ENCODE peak calls at places on chromosomes 2 and 18, in ten cellular contexts. One of them, this sample, is unnamed.

GRCh38 chr18:68734311-68734710 is 19.4 kb upstream of the TMX3 start:
- DNase-seq in thoracic aorta: no peak
- DNase-seq in PC-3: peak
- DNase-seq in lower lobe of right lung: no peak
- DNase-seq in hepatocyte: no peak
- DNase-seq in neural progenitor cell: no peak
- DNase-seq in lower leg skin: no peak
- DNase-seq in kidney: no peak
- DNase-seq in foreskin fibroblast: no peak
- DNase-seq in cardiac fibroblast: no peak
- DNase-seq in this sample: no peak

GRCh38 chr18:36284671-36285295 is 12.7 kb upstream of the FHOD3 start:
- DNase-seq in neural progenitor cell: peak
- DNase-seq in PC-3: peak
- DNase-seq in hepatocyte: peak
- DNase-seq in lower leg skin: peak
- DNase-seq in thoracic aorta: no peak
- DNase-seq in cardiac fibroblast: peak
- DNase-seq in lower lobe of right lung: no peak
- DNase-seq in foreskin fibroblast: peak
- DNase-seq in kidney: no peak
- DNase-seq in this sample: peak

GRCh38 chr2:203484266-203485112 is 50.6 kb downstream of the RAPH1 start:
- DNase-seq in cardiac fibroblast: peak
- DNase-seq in thoracic aorta: no peak
- DNase-seq in neural progenitor cell: peak
- DNase-seq in lower lobe of right lung: no peak
- DNase-seq in foreskin fibroblast: peak
- DNase-seq in kidney: no peak
- DNase-seq in PC-3: peak
- DNase-seq in lower leg skin: no peak
- DNase-seq in hepatocyte: no peak
- DNase-seq in this sample: no peak

GRCh38 chr2:86241611-86242010 is 42.4 kb downstream of the MRPL35 start:
- DNase-seq in hepatocyte: no peak
- DNase-seq in kidney: no peak
- DNase-seq in neural progenitor cell: no peak
- DNase-seq in lower lobe of right lung: no peak
- DNase-seq in PC-3: no peak
- DNase-seq in cardiac fibroblast: no peak
- DNase-seq in foreskin fibroblast: no peak
- DNase-seq in thoracic aorta: no peak
- DNase-seq in lower leg skin: no peak
- DNase-seq in this sample: no peak

GRCh38 chr18:59659486-59660187 is 37.6 kb downstream of the CCBE1 start:
- DNase-seq in cardiac fibroblast: no peak
- DNase-seq in neural progenitor cell: peak
- DNase-seq in hepatocyte: no peak
- DNase-seq in kidney: no peak
- DNase-seq in lower leg skin: no peak
- DNase-seq in PC-3: peak
- DNase-seq in lower lobe of right lung: no peak
- DNase-seq in thoracic aorta: no peak
- DNase-seq in foreskin fibroblast: peak
- DNase-seq in this sample: no peak

GRCh38 chr2:55133467-55134315 is 83.4 kb upstream of the RTN4 start:
- DNase-seq in cardiac fibroblast: peak
- DNase-seq in lower leg skin: peak
- DNase-seq in neural progenitor cell: peak
- DNase-seq in lower lobe of right lung: no peak
- DNase-seq in hepatocyte: peak
- DNase-seq in kidney: no peak
- DNase-seq in foreskin fibroblast: peak
- DNase-seq in thoracic aorta: peak
- DNase-seq in PC-3: no peak
- DNase-seq in this sample: no peak

GRCh38 chr2:25018681-25019080 is 23.2 kb upstream of the EFR3B start:
- DNase-seq in foreskin fibroblast: no peak
- DNase-seq in cardiac fibroblast: no peak
- DNase-seq in kidney: no peak
- DNase-seq in lower leg skin: no peak
- DNase-seq in lower lobe of right lung: no peak
- DNase-seq in neural progenitor cell: no peak
- DNase-seq in thoracic aorta: no peak
- DNase-seq in hepatocyte: peak
- DNase-seq in PC-3: no peak
- DNase-seq in this sample: no peak

GRCh38 chr2:104755026-104755856 is 98.7 kb upstream of the POU3F3 start:
- DNase-seq in neural progenitor cell: no peak
- DNase-seq in lower leg skin: no peak
- DNase-seq in thoracic aorta: no peak
- DNase-seq in cardiac fibroblast: no peak
- DNase-seq in hepatocyte: no peak
- DNase-seq in foreskin fibroblast: peak
- DNase-seq in lower lobe of right lung: peak
- DNase-seq in kidney: peak
- DNase-seq in PC-3: no peak
- DNase-seq in this sample: no peak

GRCh38 chr2:64337314-64337713 is 116.6 kb upstream of the LGALSL start:
- DNase-seq in thoracic aorta: no peak
- DNase-seq in cardiac fibroblast: no peak
- DNase-seq in neural progenitor cell: no peak
- DNase-seq in lower lobe of right lung: no peak
- DNase-seq in PC-3: no peak
- DNase-seq in foreskin fibroblast: no peak
- DNase-seq in kidney: no peak
- DNase-seq in lower leg skin: no peak
- DNase-seq in hepatocyte: no peak
- DNase-seq in this sample: no peak

GRCh38 chr2:198930170-198930569 is 527.6 kb downstream of the SATB2 start:
- DNase-seq in kidney: no peak
- DNase-seq in PC-3: no peak
- DNase-seq in thoracic aorta: no peak
- DNase-seq in lower leg skin: no peak
- DNase-seq in neural progenitor cell: peak
- DNase-seq in cardiac fibroblast: no peak
- DNase-seq in foreskin fibroblast: no peak
- DNase-seq in hepatocyte: no peak
- DNase-seq in lower lobe of right lung: no peak
- DNase-seq in this sample: no peak

GRCh38 chr2:103367877-103368276 is 606.0 kb downstream of the TMEM182 start:
- DNase-seq in thoracic aorta: no peak
- DNase-seq in neural progenitor cell: no peak
- DNase-seq in PC-3: no peak
- DNase-seq in foreskin fibroblast: no peak
- DNase-seq in lower lobe of right lung: no peak
- DNase-seq in kidney: no peak
- DNase-seq in hepatocyte: no peak
- DNase-seq in cardiac fibroblast: no peak
- DNase-seq in lower leg skin: no peak
- DNase-seq in this sample: no peak

GRCh38 chr2:50872543-50872942 is 159.4 kb downstream of the NRXN1 start:
- DNase-seq in cardiac fibroblast: no peak
- DNase-seq in neural progenitor cell: peak
- DNase-seq in thoracic aorta: no peak
- DNase-seq in foreskin fibroblast: no peak
- DNase-seq in kidney: no peak
- DNase-seq in hepatocyte: no peak
- DNase-seq in lower leg skin: no peak
- DNase-seq in PC-3: peak
- DNase-seq in lower lobe of right lung: no peak
- DNase-seq in this sample: no peak
- TF ChIP-seq CTCF in cardiac fibroblast: no peak
- TF ChIP-seq CTCF in neural progenitor cell: peak
- TF ChIP-seq CTCF in thoracic aorta: no peak
- TF ChIP-seq CTCF in foreskin fibroblast: no peak
- TF ChIP-seq CTCF in kidney: no peak
- TF ChIP-seq CTCF in hepatocyte: no peak
- TF ChIP-seq CTCF in lower leg skin: no peak
- TF ChIP-seq CTCF in PC-3: no peak
- TF ChIP-seq CTCF in lower lobe of right lung: no peak
- TF ChIP-seq CTCF in this sample: no peak

GRCh38 chr2:101860782-101861181 is 131.0 kb upstream of the IL1R2 start:
- DNase-seq in neural progenitor cell: no peak
- DNase-seq in hepatocyte: no peak
- DNase-seq in kidney: no peak
- DNase-seq in PC-3: no peak
- DNase-seq in lower leg skin: no peak
- DNase-seq in foreskin fibroblast: no peak
- DNase-seq in thoracic aorta: no peak
- DNase-seq in cardiac fibroblast: no peak
- DNase-seq in lower lobe of right lung: no peak
- DNase-seq in this sample: no peak

GRCh38 chr2:101861382-101861781 is 130.4 kb upstream of the IL1R2 start:
- DNase-seq in hepatocyte: no peak
- DNase-seq in neural progenitor cell: no peak
- DNase-seq in foreskin fibroblast: no peak
- DNase-seq in thoracic aorta: no peak
- DNase-seq in PC-3: no peak
- DNase-seq in lower leg skin: no peak
- DNase-seq in kidney: no peak
- DNase-seq in lower lobe of right lung: no peak
- DNase-seq in cardiac fibroblast: no peak
- DNase-seq in this sample: no peak

GRCh38 chr2:101859604-101860003 is 132.2 kb upstream of the IL1R2 start:
- DNase-seq in hepatocyte: no peak
- DNase-seq in thoracic aorta: no peak
- DNase-seq in lower leg skin: no peak
- DNase-seq in kidney: no peak
- DNase-seq in neural progenitor cell: no peak
- DNase-seq in PC-3: no peak
- DNase-seq in foreskin fibroblast: no peak
- DNase-seq in cardiac fibroblast: no peak
- DNase-seq in lower lobe of right lung: no peak
- DNase-seq in this sample: no peak

GRCh38 chr2:101858910-101859309 is 132.8 kb upstream of the IL1R2 start:
- DNase-seq in thoracic aorta: no peak
- DNase-seq in lower leg skin: no peak
- DNase-seq in hepatocyte: no peak
- DNase-seq in cardiac fibroblast: no peak
- DNase-seq in kidney: no peak
- DNase-seq in PC-3: no peak
- DNase-seq in lower lobe of right lung: no peak
- DNase-seq in neural progenitor cell: no peak
- DNase-seq in foreskin fibroblast: no peak
- DNase-seq in this sample: no peak

DNA sequence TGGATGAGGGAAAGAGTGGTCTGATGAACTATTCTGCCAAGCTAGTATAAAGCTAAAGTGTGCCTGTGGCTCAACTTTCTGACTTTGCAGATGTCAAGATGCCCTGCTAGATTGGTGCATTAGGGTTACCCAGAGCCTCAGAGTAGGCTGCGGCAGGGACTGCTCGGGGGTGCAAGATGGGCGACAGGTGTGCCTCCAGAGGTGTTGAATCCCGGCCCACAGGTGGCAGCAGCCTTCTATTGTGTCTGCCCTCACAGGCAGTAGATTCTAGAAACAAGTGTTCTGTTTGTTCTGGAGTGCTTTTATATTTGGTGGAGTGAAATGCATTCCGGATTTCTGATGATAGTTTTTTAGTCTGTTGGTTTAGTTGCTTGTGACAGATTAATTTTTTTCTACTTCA is 131.6 kb upstream of the IL1R2 start:
- DNase-seq in neural progenitor cell: no peak
- DNase-seq in lower leg skin: no peak
- DNase-seq in lower lobe of right lung: no peak
- DNase-seq in thoracic aorta: no peak
- DNase-seq in kidney: no peak
- DNase-seq in PC-3: no peak
- DNase-seq in hepatocyte: no peak
- DNase-seq in foreskin fibroblast: no peak
- DNase-seq in cardiac fibroblast: no peak
- DNase-seq in this sample: no peak
- TF ChIP-seq CTCF in neural progenitor cell: no peak
- TF ChIP-seq CTCF in lower leg skin: no peak
- TF ChIP-seq CTCF in lower lobe of right lung: no peak
- TF ChIP-seq CTCF in thoracic aorta: no peak
- TF ChIP-seq CTCF in kidney: no peak
- TF ChIP-seq CTCF in PC-3: peak
- TF ChIP-seq CTCF in hepatocyte: no peak
- TF ChIP-seq CTCF in foreskin fibroblast: no peak
- TF ChIP-seq CTCF in cardiac fibroblast: no peak
- TF ChIP-seq CTCF in this sample: no peak

DNA sequence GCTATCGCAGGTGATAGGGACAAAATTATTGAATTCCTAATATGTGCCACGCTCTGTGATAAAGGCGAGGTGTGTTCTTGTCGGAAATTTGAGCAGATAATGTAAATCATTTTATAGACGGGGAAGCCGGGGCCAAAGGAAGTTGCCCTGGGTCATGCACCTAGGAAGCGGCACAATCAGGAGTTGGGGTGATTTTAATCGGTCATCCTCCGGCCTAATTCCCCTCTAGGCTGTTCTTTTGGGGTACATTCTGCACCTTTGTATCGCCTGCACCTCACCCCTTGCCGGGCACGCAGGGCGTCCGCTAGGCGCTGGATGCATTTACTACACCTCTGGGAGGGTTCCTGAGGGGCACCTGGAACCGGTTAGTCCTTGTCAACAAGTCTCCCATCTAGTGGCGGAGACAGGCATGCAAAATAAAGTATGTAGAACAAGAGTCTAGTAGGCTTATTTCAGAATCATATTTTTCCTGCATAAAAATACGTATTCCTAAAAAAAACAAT is 605 bp upstream of the TEX261 start:
- DNase-seq in lower lobe of right lung: no peak
- DNase-seq in PC-3: peak
- DNase-seq in foreskin fibroblast: peak
- DNase-seq in cardiac fibroblast: peak
- DNase-seq in thoracic aorta: no peak
- DNase-seq in neural progenitor cell: peak
- DNase-seq in kidney: no peak
- DNase-seq in lower leg skin: no peak
- DNase-seq in hepatocyte: peak
- DNase-seq in this sample: peak
- TF ChIP-seq CTCF in lower lobe of right lung: no peak
- TF ChIP-seq CTCF in PC-3: peak
- TF ChIP-seq CTCF in foreskin fibroblast: peak
- TF ChIP-seq CTCF in cardiac fibroblast: peak
- TF ChIP-seq CTCF in thoracic aorta: no peak
- TF ChIP-seq CTCF in neural progenitor cell: peak
- TF ChIP-seq CTCF in kidney: peak
- TF ChIP-seq CTCF in lower leg skin: no peak
- TF ChIP-seq CTCF in hepatocyte: peak
- TF ChIP-seq CTCF in this sample: no peak

DNA sequence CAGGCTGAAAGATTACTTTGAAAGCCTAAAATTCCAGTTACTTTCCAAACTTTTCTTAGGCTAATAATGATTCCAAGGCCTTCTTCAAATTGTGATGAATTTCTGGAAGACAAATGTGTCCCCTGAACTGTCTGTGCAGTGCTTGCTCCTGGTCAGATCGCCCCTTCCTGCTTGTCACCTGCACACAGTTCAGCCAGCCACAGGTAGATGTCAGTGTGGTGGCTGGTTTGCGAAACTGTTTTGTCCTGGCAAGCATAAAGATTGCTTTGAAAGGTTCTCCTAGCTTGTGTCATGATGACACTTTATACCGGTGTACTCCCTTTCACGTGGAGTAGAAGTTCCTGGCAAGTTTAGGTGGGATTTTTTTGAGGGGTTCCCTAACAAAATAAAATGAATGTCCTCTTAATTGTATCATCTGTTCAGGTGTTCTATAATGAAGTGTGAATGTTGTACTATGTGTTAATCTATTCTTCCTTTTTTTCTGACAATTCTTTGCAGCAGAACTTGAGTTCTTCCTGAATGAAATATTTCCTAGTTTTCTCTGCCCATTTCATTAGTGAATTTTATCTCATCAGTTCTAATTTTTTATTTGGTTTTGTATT is 298.8 kb downstream of the ZNF407 start:
- DNase-seq in PC-3: peak
- DNase-seq in cardiac fibroblast: peak
- DNase-seq in lower leg skin: no peak
- DNase-seq in kidney: no peak
- DNase-seq in thoracic aorta: no peak
- DNase-seq in lower lobe of right lung: no peak
- DNase-seq in foreskin fibroblast: no peak
- DNase-seq in hepatocyte: peak
- DNase-seq in neural progenitor cell: peak
- DNase-seq in this sample: peak
- TF ChIP-seq CTCF in PC-3: peak
- TF ChIP-seq CTCF in cardiac fibroblast: no peak
- TF ChIP-seq CTCF in lower leg skin: no peak
- TF ChIP-seq CTCF in kidney: peak
- TF ChIP-seq CTCF in thoracic aorta: peak
- TF ChIP-seq CTCF in lower lobe of right lung: peak
- TF ChIP-seq CTCF in foreskin fibroblast: no peak
- TF ChIP-seq CTCF in hepatocyte: peak
- TF ChIP-seq CTCF in neural progenitor cell: peak
- TF ChIP-seq CTCF in this sample: peak

This sample was measured in RWPE1.